ENCODE peak calls at places on chromosome 19, in eight cellular contexts. I is NB4, V is astrocyte of the spinal cord, E is left lung, U is left ventricle myocardium inferior, H is stomach, O is IMR-90, N is GM23338. Y is an unnamed sample.

GRCh38 chr19:6963937-6964336 is 57.3 kb downstream of the MBD3L2B start:
- DNase-seq in I (peak; percentile 33), V (no peak), E (no peak), U (no peak), H (no peak), O (no peak), N (peak; percentile 4), Y (no peak)

GRCh38 chr19:6677924-6678689 is 8.1 kb upstream of the TNFSF14 start:
- DNase-seq in I (no peak), V (no peak), E (peak; percentile 67), U (no peak), H (no peak), O (no peak), N (peak; percentile 84), Y (no peak)

GRCh38 chr19:50387176-50387867 is 3.2 kb downstream of the POLD1 start:
- DNase-seq in I (peak; percentile 74), V (no peak), E (peak; percentile 76), U (no peak), H (no peak), O (peak; percentile 63), N (no peak), Y (no peak)

GRCh38 chr19:44642375-44642774 is 1.3 kb upstream of the PVR start:
- DNase-seq in I (no peak), V (no peak), E (no peak), U (no peak), H (no peak), O (no peak), N (no peak), Y (no peak)

GRCh38 chr19:41366089-41366488 is 2.1 kb upstream of the B9D2 start:
- DNase-seq in I (no peak), V (no peak), E (no peak), U (no peak), H (no peak), O (no peak), N (peak; percentile 67), Y (no peak)

GRCh38 chr19:31656507-31656906 is 307.3 kb upstream of the TSHZ3 start:
- DNase-seq in I (no peak), V (no peak), E (no peak), U (no peak), H (no peak), O (no peak), N (no peak), Y (no peak)

GRCh38 chr19:28514166-28514565 is 698.8 kb downstream of the UQCRFS1 start:
- DNase-seq in I (no peak), V (no peak), E (no peak), U (no peak), H (no peak), O (no peak), N (no peak), Y (no peak)

GRCh38 chr19:44212250-44212864 is at the start of gene ZNF227:
- DNase-seq in I (peak; percentile 82), V (peak; percentile 97), E (peak; percentile 94), U (peak; percentile 91), H (peak; percentile 89), O (peak; percentile 97), N (peak; percentile 98), Y (peak; percentile 98)

GRCh38 chr19:11673608-11674041 is 65.1 kb downstream of the ZNF823 start:
- DNase-seq in I (peak; percentile 55), V (peak; percentile 56), E (peak; percentile 64), U (peak; percentile 66), H (peak; percentile 69), O (peak; percentile 55), N (peak; percentile 93), Y (peak; percentile 33)

GRCh38 chr19:27393591-27393990 is 1819.4 kb downstream of the UQCRFS1 start:
- DNase-seq in I (no peak), V (no peak), E (no peak), U (no peak), H (no peak), O (no peak), N (no peak), Y (no peak)

GRCh38 chr19:38932425-38933179 is 1.9 kb downstream of the MRPS12 start:
- DNase-seq in I (peak; percentile 45), V (peak; percentile 32), E (no peak), U (no peak), H (no peak), O (peak; percentile 44), N (peak; percentile 80), Y (no peak)

GRCh38 chr19:17095141-17095919 is 19.8 kb downstream of the MYO9B start:
- DNase-seq in I (no peak), V (no peak), E (no peak), U (peak; percentile 69), H (no peak), O (peak; percentile 35), N (no peak), Y (peak; percentile 80)

GRCh38 chr19:41999071-41999877 is 5.2 kb upstream of the ATP1A3 start:
- DNase-seq in I (no peak), V (no peak), E (no peak), U (no peak), H (no peak), O (no peak), N (peak; percentile 80), Y (no peak)

GRCh38 chr19:40457953-40458596 is 7.5 kb downstream of the BLVRB start:
- DNase-seq in I (no peak), V (no peak), E (no peak), U (no peak), H (no peak), O (no peak), N (no peak), Y (no peak)

GRCh38 chr19:23283925-23284324 is 33.7 kb upstream of the ZNF724 start:
- DNase-seq in I (peak; percentile 78), V (no peak), E (no peak), U (peak; percentile 22), H (peak; percentile 50), O (peak; percentile 30), N (peak; percentile 88), Y (no peak)

GRCh38 chr19:10228925-10229324 is 2.2 kb downstream of the S1PR2 start:
- DNase-seq in I (peak; percentile 81), V (no peak), E (no peak), U (no peak), H (no peak), O (peak; percentile 41), N (peak; percentile 87), Y (no peak)

GRCh38 chr19:40831502-40832430 is 18.5 kb downstream of the CYP2A6 start:
- DNase-seq in I (peak; percentile 88), V (peak; percentile 77), E (no peak), U (no peak), H (no peak), O (peak; percentile 97), N (no peak), Y (peak; percentile 82)

GRCh38 chr19:5953680-5954213 is 24.2 kb downstream of the RANBP3 start:
- DNase-seq in I (no peak), V (peak; percentile 43), E (no peak), U (no peak), H (no peak), O (no peak), N (no peak), Y (no peak)

GRCh38 chr19:18964121-18964520 is 23.1 kb upstream of the HOMER3 start:
- DNase-seq in I (no peak), V (no peak), E (no peak), U (no peak), H (no peak), O (no peak), N (no peak), Y (no peak)
- H3K4me3 ChIP-seq in I (no peak overlapping the region), V (no peak overlapping the region), E (no peak overlapping the region), U (no peak overlapping the region), H (no peak overlapping the region), O (no peak overlapping the region), N (no peak overlapping the region), Y (no peak overlapping the region)

DNA sequence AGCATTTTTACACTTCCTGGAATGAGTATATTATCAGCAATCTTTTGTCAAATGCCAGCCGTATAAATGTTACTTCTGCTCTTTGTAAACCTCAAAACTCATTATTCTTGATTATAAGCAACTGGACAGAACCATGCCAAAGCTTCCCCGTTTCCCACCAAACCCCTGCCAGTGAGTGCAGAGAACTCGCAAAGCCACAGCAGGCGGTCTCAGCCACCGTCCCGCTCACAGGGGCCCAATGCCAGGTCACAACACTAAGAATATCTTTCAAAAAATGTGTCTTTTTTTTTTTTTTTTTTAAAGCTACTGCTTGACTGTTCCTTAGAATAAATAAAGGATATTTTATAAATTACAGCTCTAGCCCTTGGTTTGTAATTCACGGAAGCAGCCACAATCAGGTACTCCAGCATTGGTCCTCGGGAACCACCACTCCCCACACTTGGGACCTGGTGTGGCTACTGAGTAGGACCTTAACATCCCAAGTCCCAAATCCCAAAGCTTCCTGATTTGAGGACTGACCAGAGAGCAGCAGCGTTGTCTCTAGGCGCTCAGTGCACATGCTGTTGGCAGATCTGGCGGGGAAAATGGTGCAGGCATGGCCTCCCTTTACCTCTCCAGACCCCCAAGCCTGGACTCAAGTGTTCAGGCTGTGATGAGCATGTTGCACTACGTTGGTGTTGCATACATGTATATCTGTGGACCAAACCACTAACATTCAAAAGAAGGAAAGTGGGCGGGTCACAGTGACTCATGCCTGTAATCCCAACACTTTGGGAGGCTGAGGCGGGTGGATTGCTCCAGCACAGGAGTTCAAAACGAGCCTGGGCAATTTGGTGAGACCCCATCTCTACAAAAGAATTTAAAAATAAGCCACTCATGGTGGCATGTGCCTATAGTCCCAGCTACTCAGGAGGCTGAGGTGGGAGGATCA is 19.0 kb downstream of the KCTD15 start:
- DNase-seq in I (peak; percentile 55), V (peak; percentile 33), E (no peak), U (no peak), H (no peak), O (peak; percentile 34), N (no peak), Y (no peak)
- H3K4me3 ChIP-seq in I (no peak overlapping the region), V (no peak overlapping the region), E (no peak overlapping the region), U (no peak overlapping the region), H (no peak overlapping the region), O (no peak overlapping the region), N (no peak overlapping the region), Y (no peak overlapping the region)

GRCh38 chr19:54430306-54431254 is 15.3 kb downstream of the TTYH1 start:
- DNase-seq in I (peak; percentile 52), V (no peak), E (no peak), U (peak; percentile 47), H (no peak), O (no peak), N (peak; percentile 83), Y (no peak)
- H3K4me3 ChIP-seq in I (no peak overlapping the region), V (no peak overlapping the region), E (peak overlapping the region; percentile 11), U (peak overlapping the region; percentile 51), H (peak overlapping the region; percentile 38), O (peak overlapping the region; percentile 56), N (peak overlapping the region; percentile 73), Y (no peak overlapping the region)

GRCh38 chr19:1503925-1504430 is 8.8 kb downstream of the ADAMTSL5 start:
- DNase-seq in I (no peak), V (no peak), E (no peak), U (no peak), H (no peak), O (no peak), N (no peak), Y (no peak)

GRCh38 chr19:1505012-1505411 is 7.8 kb downstream of the ADAMTSL5 start:
- DNase-seq in I (no peak), V (no peak), E (no peak), U (no peak), H (no peak), O (no peak), N (no peak), Y (no peak)

GRCh38 chr19:1501200-1501595 is 10.2 kb downstream of the REEP6 start:
- DNase-seq in I (no peak), V (no peak), E (no peak), U (no peak), H (no peak), O (no peak), N (no peak), Y (no peak)

GRCh38 chr19:1503089-1503924 is 9.5 kb downstream of the ADAMTSL5 start:
- DNase-seq in I (peak; percentile 53), V (no peak), E (no peak), U (no peak), H (peak; percentile 52), O (peak; percentile 32), N (peak; percentile 85), Y (no peak)

GRCh38 chr19:1502433-1503088 is 10.3 kb downstream of the ADAMTSL5 start:
- DNase-seq in I (no peak), V (no peak), E (no peak), U (no peak), H (no peak), O (no peak), N (no peak), Y (no peak)
- H3K4me3 ChIP-seq in I (no peak overlapping the region), V (no peak overlapping the region), E (no peak overlapping the region), U (no peak overlapping the region), H (no peak overlapping the region), O (no peak overlapping the region), N (peak overlapping the region; percentile 43), Y (no peak overlapping the region)

Y was measured in lower leg skin.